ENCODE peak calls at places on chromosomes 6 and 20, in seven cellular contexts. One of them, this sample, is unnamed.

GRCh38 chr6:161828355-161828754 is 554.5 kb upstream of the AGPAT4 start:
- DNase-seq in activated CD4-positive, alpha-beta T cell treated with anti-CD3 and anti-CD28 coated beads, Interleukin-2, amount 50 U/mL, for 24 hours: no peak
- DNase-seq in cardiac septum: no peak
- DNase-seq in stimulated activated CD4-positive, alpha-beta T cell treated with anti-CD3 and anti-CD28 coated beads, TNF-alpha, amount 100 ng/mL, for 4 hours: no peak
- DNase-seq in lower leg skin: no peak
- DNase-seq in iris pigment epithelial cell: no peak
- DNase-seq in HuH-7.5: no peak
- DNase-seq in this sample: no peak

GRCh38 chr20:3658708-3659491 is 4.3 kb downstream of the GFRA4 start:
- DNase-seq in activated CD4-positive, alpha-beta T cell treated with anti-CD3 and anti-CD28 coated beads, Interleukin-2, amount 50 U/mL, for 24 hours: no peak
- DNase-seq in cardiac septum: peak
- DNase-seq in stimulated activated CD4-positive, alpha-beta T cell treated with anti-CD3 and anti-CD28 coated beads, TNF-alpha, amount 100 ng/mL, for 4 hours: no peak
- DNase-seq in lower leg skin: peak
- DNase-seq in iris pigment epithelial cell: peak
- DNase-seq in HuH-7.5: no peak
- DNase-seq in this sample: no peak

GRCh38 chr6:40710626-40711354 is 123.6 kb upstream of the LRFN2 start:
- DNase-seq in activated CD4-positive, alpha-beta T cell treated with anti-CD3 and anti-CD28 coated beads, Interleukin-2, amount 50 U/mL, for 24 hours: no peak
- DNase-seq in cardiac septum: no peak
- DNase-seq in stimulated activated CD4-positive, alpha-beta T cell treated with anti-CD3 and anti-CD28 coated beads, TNF-alpha, amount 100 ng/mL, for 4 hours: no peak
- DNase-seq in lower leg skin: no peak
- DNase-seq in iris pigment epithelial cell: no peak
- DNase-seq in HuH-7.5: no peak
- DNase-seq in this sample: no peak

GRCh38 chr20:58457083-58457680 is 58.0 kb downstream of the APCDD1L start:
- DNase-seq in activated CD4-positive, alpha-beta T cell treated with anti-CD3 and anti-CD28 coated beads, Interleukin-2, amount 50 U/mL, for 24 hours: no peak
- DNase-seq in cardiac septum: no peak
- DNase-seq in stimulated activated CD4-positive, alpha-beta T cell treated with anti-CD3 and anti-CD28 coated beads, TNF-alpha, amount 100 ng/mL, for 4 hours: no peak
- DNase-seq in lower leg skin: no peak
- DNase-seq in iris pigment epithelial cell: peak
- DNase-seq in HuH-7.5: no peak
- DNase-seq in this sample: no peak

GRCh38 chr6:137010138-137010718 is 34.5 kb downstream of the IL20RA start:
- DNase-seq in activated CD4-positive, alpha-beta T cell treated with anti-CD3 and anti-CD28 coated beads, Interleukin-2, amount 50 U/mL, for 24 hours: no peak
- DNase-seq in cardiac septum: no peak
- DNase-seq in stimulated activated CD4-positive, alpha-beta T cell treated with anti-CD3 and anti-CD28 coated beads, TNF-alpha, amount 100 ng/mL, for 4 hours: no peak
- DNase-seq in lower leg skin: no peak
- DNase-seq in iris pigment epithelial cell: no peak
- DNase-seq in HuH-7.5: no peak
- DNase-seq in this sample: no peak

GRCh38 chr6:165227644-165228329 is 81.6 kb downstream of the C6orf118 start:
- DNase-seq in activated CD4-positive, alpha-beta T cell treated with anti-CD3 and anti-CD28 coated beads, Interleukin-2, amount 50 U/mL, for 24 hours: no peak
- DNase-seq in cardiac septum: no peak
- DNase-seq in stimulated activated CD4-positive, alpha-beta T cell treated with anti-CD3 and anti-CD28 coated beads, TNF-alpha, amount 100 ng/mL, for 4 hours: no peak
- DNase-seq in lower leg skin: no peak
- DNase-seq in iris pigment epithelial cell: peak
- DNase-seq in HuH-7.5: no peak
- DNase-seq in this sample: no peak

GRCh38 chr6:31624070-31624469 is 3.6 kb downstream of the PRRC2A start:
- DNase-seq in activated CD4-positive, alpha-beta T cell treated with anti-CD3 and anti-CD28 coated beads, Interleukin-2, amount 50 U/mL, for 24 hours: no peak
- DNase-seq in cardiac septum: no peak
- DNase-seq in stimulated activated CD4-positive, alpha-beta T cell treated with anti-CD3 and anti-CD28 coated beads, TNF-alpha, amount 100 ng/mL, for 4 hours: no peak
- DNase-seq in lower leg skin: no peak
- DNase-seq in iris pigment epithelial cell: no peak
- DNase-seq in HuH-7.5: no peak
- DNase-seq in this sample: no peak

GRCh38 chr6:159700970-159701369 is 7.9 kb upstream of the SOD2 start:
- DNase-seq in activated CD4-positive, alpha-beta T cell treated with anti-CD3 and anti-CD28 coated beads, Interleukin-2, amount 50 U/mL, for 24 hours: no peak
- DNase-seq in cardiac septum: no peak
- DNase-seq in stimulated activated CD4-positive, alpha-beta T cell treated with anti-CD3 and anti-CD28 coated beads, TNF-alpha, amount 100 ng/mL, for 4 hours: no peak
- DNase-seq in lower leg skin: no peak
- DNase-seq in iris pigment epithelial cell: peak
- DNase-seq in HuH-7.5: no peak
- DNase-seq in this sample: no peak

GRCh38 chr6:2706482-2706881 is 44.2 kb downstream of the MYLK4 start:
- DNase-seq in activated CD4-positive, alpha-beta T cell treated with anti-CD3 and anti-CD28 coated beads, Interleukin-2, amount 50 U/mL, for 24 hours: no peak
- DNase-seq in cardiac septum: no peak
- DNase-seq in stimulated activated CD4-positive, alpha-beta T cell treated with anti-CD3 and anti-CD28 coated beads, TNF-alpha, amount 100 ng/mL, for 4 hours: no peak
- DNase-seq in lower leg skin: no peak
- DNase-seq in iris pigment epithelial cell: no peak
- DNase-seq in HuH-7.5: no peak
- DNase-seq in this sample: no peak

GRCh38 chr6:56540950-56541600 is 101.6 kb downstream of the DST start:
- DNase-seq in activated CD4-positive, alpha-beta T cell treated with anti-CD3 and anti-CD28 coated beads, Interleukin-2, amount 50 U/mL, for 24 hours: no peak
- DNase-seq in cardiac septum: no peak
- DNase-seq in stimulated activated CD4-positive, alpha-beta T cell treated with anti-CD3 and anti-CD28 coated beads, TNF-alpha, amount 100 ng/mL, for 4 hours: no peak
- DNase-seq in lower leg skin: no peak
- DNase-seq in iris pigment epithelial cell: no peak
- DNase-seq in HuH-7.5: no peak
- DNase-seq in this sample: no peak

GRCh38 chr6:84568971-84569370 is 195.4 kb downstream of the TBX18 start:
- DNase-seq in activated CD4-positive, alpha-beta T cell treated with anti-CD3 and anti-CD28 coated beads, Interleukin-2, amount 50 U/mL, for 24 hours: no peak
- DNase-seq in cardiac septum: no peak
- DNase-seq in stimulated activated CD4-positive, alpha-beta T cell treated with anti-CD3 and anti-CD28 coated beads, TNF-alpha, amount 100 ng/mL, for 4 hours: no peak
- DNase-seq in lower leg skin: no peak
- DNase-seq in iris pigment epithelial cell: peak
- DNase-seq in HuH-7.5: no peak
- DNase-seq in this sample: no peak

GRCh38 chr20:63698739-63699465 is 2.5 kb downstream of the TNFRSF6B start:
- DNase-seq in activated CD4-positive, alpha-beta T cell treated with anti-CD3 and anti-CD28 coated beads, Interleukin-2, amount 50 U/mL, for 24 hours: peak
- DNase-seq in cardiac septum: peak
- DNase-seq in stimulated activated CD4-positive, alpha-beta T cell treated with anti-CD3 and anti-CD28 coated beads, TNF-alpha, amount 100 ng/mL, for 4 hours: peak
- DNase-seq in lower leg skin: peak
- DNase-seq in iris pigment epithelial cell: peak
- DNase-seq in HuH-7.5: peak
- DNase-seq in this sample: peak

GRCh38 chr6:56513631-56514030 is 129.1 kb downstream of the DST start:
- DNase-seq in activated CD4-positive, alpha-beta T cell treated with anti-CD3 and anti-CD28 coated beads, Interleukin-2, amount 50 U/mL, for 24 hours: no peak
- DNase-seq in cardiac septum: no peak
- DNase-seq in stimulated activated CD4-positive, alpha-beta T cell treated with anti-CD3 and anti-CD28 coated beads, TNF-alpha, amount 100 ng/mL, for 4 hours: no peak
- DNase-seq in lower leg skin: no peak
- DNase-seq in iris pigment epithelial cell: no peak
- DNase-seq in HuH-7.5: no peak
- DNase-seq in this sample: no peak

GRCh38 chr6:56840467-56841371 is 114.2 kb upstream of the BEND6 start:
- DNase-seq in activated CD4-positive, alpha-beta T cell treated with anti-CD3 and anti-CD28 coated beads, Interleukin-2, amount 50 U/mL, for 24 hours: no peak
- DNase-seq in cardiac septum: no peak
- DNase-seq in stimulated activated CD4-positive, alpha-beta T cell treated with anti-CD3 and anti-CD28 coated beads, TNF-alpha, amount 100 ng/mL, for 4 hours: no peak
- DNase-seq in lower leg skin: no peak
- DNase-seq in iris pigment epithelial cell: peak
- DNase-seq in HuH-7.5: no peak
- DNase-seq in this sample: no peak

GRCh38 chr6:151900897-151901485 is 93.5 kb downstream of the ESR1 start:
- DNase-seq in activated CD4-positive, alpha-beta T cell treated with anti-CD3 and anti-CD28 coated beads, Interleukin-2, amount 50 U/mL, for 24 hours: no peak
- DNase-seq in cardiac septum: no peak
- DNase-seq in stimulated activated CD4-positive, alpha-beta T cell treated with anti-CD3 and anti-CD28 coated beads, TNF-alpha, amount 100 ng/mL, for 4 hours: no peak
- DNase-seq in lower leg skin: no peak
- DNase-seq in iris pigment epithelial cell: no peak
- DNase-seq in HuH-7.5: no peak
- DNase-seq in this sample: no peak

GRCh38 chr6:54073487-54073886 is 37.8 kb upstream of the MLIP start:
- DNase-seq in activated CD4-positive, alpha-beta T cell treated with anti-CD3 and anti-CD28 coated beads, Interleukin-2, amount 50 U/mL, for 24 hours: no peak
- DNase-seq in cardiac septum: no peak
- DNase-seq in stimulated activated CD4-positive, alpha-beta T cell treated with anti-CD3 and anti-CD28 coated beads, TNF-alpha, amount 100 ng/mL, for 4 hours: no peak
- DNase-seq in lower leg skin: no peak
- DNase-seq in iris pigment epithelial cell: no peak
- DNase-seq in HuH-7.5: no peak
- DNase-seq in this sample: no peak

GRCh38 chr20:24141111-24141510 is 152.5 kb upstream of the GGTLC1 start:
- DNase-seq in activated CD4-positive, alpha-beta T cell treated with anti-CD3 and anti-CD28 coated beads, Interleukin-2, amount 50 U/mL, for 24 hours: no peak
- DNase-seq in cardiac septum: no peak
- DNase-seq in stimulated activated CD4-positive, alpha-beta T cell treated with anti-CD3 and anti-CD28 coated beads, TNF-alpha, amount 100 ng/mL, for 4 hours: no peak
- DNase-seq in lower leg skin: peak
- DNase-seq in iris pigment epithelial cell: no peak
- DNase-seq in HuH-7.5: no peak
- DNase-seq in this sample: no peak

GRCh38 chr6:17867880-17868279 is 119.6 kb downstream of the KIF13A start:
- DNase-seq in activated CD4-positive, alpha-beta T cell treated with anti-CD3 and anti-CD28 coated beads, Interleukin-2, amount 50 U/mL, for 24 hours: no peak
- DNase-seq in cardiac septum: no peak
- DNase-seq in stimulated activated CD4-positive, alpha-beta T cell treated with anti-CD3 and anti-CD28 coated beads, TNF-alpha, amount 100 ng/mL, for 4 hours: no peak
- DNase-seq in lower leg skin: no peak
- DNase-seq in iris pigment epithelial cell: peak
- DNase-seq in HuH-7.5: no peak
- DNase-seq in this sample: no peak

GRCh38 chr6:25395731-25396130 is 116.6 kb downstream of the CARMIL1 start:
- DNase-seq in activated CD4-positive, alpha-beta T cell treated with anti-CD3 and anti-CD28 coated beads, Interleukin-2, amount 50 U/mL, for 24 hours: no peak
- DNase-seq in cardiac septum: no peak
- DNase-seq in stimulated activated CD4-positive, alpha-beta T cell treated with anti-CD3 and anti-CD28 coated beads, TNF-alpha, amount 100 ng/mL, for 4 hours: no peak
- DNase-seq in lower leg skin: no peak
- DNase-seq in iris pigment epithelial cell: no peak
- DNase-seq in HuH-7.5: no peak
- DNase-seq in this sample: no peak

GRCh38 chr20:6157345-6157744 is 34.5 kb upstream of the FERMT1 start:
- DNase-seq in activated CD4-positive, alpha-beta T cell treated with anti-CD3 and anti-CD28 coated beads, Interleukin-2, amount 50 U/mL, for 24 hours: no peak
- DNase-seq in cardiac septum: no peak
- DNase-seq in stimulated activated CD4-positive, alpha-beta T cell treated with anti-CD3 and anti-CD28 coated beads, TNF-alpha, amount 100 ng/mL, for 4 hours: no peak
- DNase-seq in lower leg skin: no peak
- DNase-seq in iris pigment epithelial cell: peak
- DNase-seq in HuH-7.5: no peak
- DNase-seq in this sample: no peak

GRCh38 chr20:52592567-52592966 is 379.6 kb upstream of the TSHZ2 start:
- DNase-seq in activated CD4-positive, alpha-beta T cell treated with anti-CD3 and anti-CD28 coated beads, Interleukin-2, amount 50 U/mL, for 24 hours: no peak
- DNase-seq in cardiac septum: no peak
- DNase-seq in stimulated activated CD4-positive, alpha-beta T cell treated with anti-CD3 and anti-CD28 coated beads, TNF-alpha, amount 100 ng/mL, for 4 hours: no peak
- DNase-seq in lower leg skin: no peak
- DNase-seq in iris pigment epithelial cell: no peak
- DNase-seq in HuH-7.5: no peak
- DNase-seq in this sample: no peak

GRCh38 chr6:170248111-170248805 is 42.6 kb downstream of the DLL1 start:
- DNase-seq in activated CD4-positive, alpha-beta T cell treated with anti-CD3 and anti-CD28 coated beads, Interleukin-2, amount 50 U/mL, for 24 hours: no peak
- DNase-seq in cardiac septum: no peak
- DNase-seq in stimulated activated CD4-positive, alpha-beta T cell treated with anti-CD3 and anti-CD28 coated beads, TNF-alpha, amount 100 ng/mL, for 4 hours: no peak
- DNase-seq in lower leg skin: no peak
- DNase-seq in iris pigment epithelial cell: no peak
- DNase-seq in HuH-7.5: no peak
- DNase-seq in this sample: no peak

GRCh38 chr20:41168281-41169183 is 31.2 kb downstream of the PLCG1 start:
- DNase-seq in activated CD4-positive, alpha-beta T cell treated with anti-CD3 and anti-CD28 coated beads, Interleukin-2, amount 50 U/mL, for 24 hours: no peak
- DNase-seq in cardiac septum: peak
- DNase-seq in stimulated activated CD4-positive, alpha-beta T cell treated with anti-CD3 and anti-CD28 coated beads, TNF-alpha, amount 100 ng/mL, for 4 hours: no peak
- DNase-seq in lower leg skin: peak
- DNase-seq in iris pigment epithelial cell: no peak
- DNase-seq in HuH-7.5: no peak
- DNase-seq in this sample: no peak

GRCh38 chr6:119484598-119484997 is 135.0 kb upstream of the MAN1A1 start:
- DNase-seq in activated CD4-positive, alpha-beta T cell treated with anti-CD3 and anti-CD28 coated beads, Interleukin-2, amount 50 U/mL, for 24 hours: no peak
- DNase-seq in cardiac septum: no peak
- DNase-seq in stimulated activated CD4-positive, alpha-beta T cell treated with anti-CD3 and anti-CD28 coated beads, TNF-alpha, amount 100 ng/mL, for 4 hours: no peak
- DNase-seq in lower leg skin: no peak
- DNase-seq in iris pigment epithelial cell: peak
- DNase-seq in HuH-7.5: no peak
- DNase-seq in this sample: no peak

GRCh38 chr6:96089173-96089572 is 73.4 kb downstream of the FUT9 start:
- DNase-seq in activated CD4-positive, alpha-beta T cell treated with anti-CD3 and anti-CD28 coated beads, Interleukin-2, amount 50 U/mL, for 24 hours: no peak
- DNase-seq in cardiac septum: no peak
- DNase-seq in stimulated activated CD4-positive, alpha-beta T cell treated with anti-CD3 and anti-CD28 coated beads, TNF-alpha, amount 100 ng/mL, for 4 hours: no peak
- DNase-seq in lower leg skin: no peak
- DNase-seq in iris pigment epithelial cell: no peak
- DNase-seq in HuH-7.5: no peak
- DNase-seq in this sample: peak

GRCh38 chr6:14589192-14589591 is 471.6 kb downstream of the CD83 start:
- DNase-seq in activated CD4-positive, alpha-beta T cell treated with anti-CD3 and anti-CD28 coated beads, Interleukin-2, amount 50 U/mL, for 24 hours: no peak
- DNase-seq in cardiac septum: no peak
- DNase-seq in stimulated activated CD4-positive, alpha-beta T cell treated with anti-CD3 and anti-CD28 coated beads, TNF-alpha, amount 100 ng/mL, for 4 hours: no peak
- DNase-seq in lower leg skin: no peak
- DNase-seq in iris pigment epithelial cell: no peak
- DNase-seq in HuH-7.5: no peak
- DNase-seq in this sample: no peak

GRCh38 chr6:47308674-47309325 is 905 bp downstream of the TNFRSF21 start:
- DNase-seq in activated CD4-positive, alpha-beta T cell treated with anti-CD3 and anti-CD28 coated beads, Interleukin-2, amount 50 U/mL, for 24 hours: peak
- DNase-seq in cardiac septum: no peak
- DNase-seq in stimulated activated CD4-positive, alpha-beta T cell treated with anti-CD3 and anti-CD28 coated beads, TNF-alpha, amount 100 ng/mL, for 4 hours: no peak
- DNase-seq in lower leg skin: peak
- DNase-seq in iris pigment epithelial cell: peak
- DNase-seq in HuH-7.5: peak
- DNase-seq in this sample: peak

GRCh38 chr6:64539917-64540316 is 904.3 kb downstream of the PHF3 start:
- DNase-seq in activated CD4-positive, alpha-beta T cell treated with anti-CD3 and anti-CD28 coated beads, Interleukin-2, amount 50 U/mL, for 24 hours: no peak
- DNase-seq in cardiac septum: no peak
- DNase-seq in stimulated activated CD4-positive, alpha-beta T cell treated with anti-CD3 and anti-CD28 coated beads, TNF-alpha, amount 100 ng/mL, for 4 hours: no peak
- DNase-seq in lower leg skin: no peak
- DNase-seq in iris pigment epithelial cell: no peak
- DNase-seq in HuH-7.5: no peak
- DNase-seq in this sample: no peak

GRCh38 chr6:14917101-14917500 is 328.8 kb upstream of the JARID2 start:
- DNase-seq in activated CD4-positive, alpha-beta T cell treated with anti-CD3 and anti-CD28 coated beads, Interleukin-2, amount 50 U/mL, for 24 hours: no peak
- DNase-seq in cardiac septum: no peak
- DNase-seq in stimulated activated CD4-positive, alpha-beta T cell treated with anti-CD3 and anti-CD28 coated beads, TNF-alpha, amount 100 ng/mL, for 4 hours: no peak
- DNase-seq in lower leg skin: no peak
- DNase-seq in iris pigment epithelial cell: peak
- DNase-seq in HuH-7.5: no peak
- DNase-seq in this sample: no peak

GRCh38 chr6:119138906-119139541 is 60.6 kb upstream of the FAM184A start:
- DNase-seq in activated CD4-positive, alpha-beta T cell treated with anti-CD3 and anti-CD28 coated beads, Interleukin-2, amount 50 U/mL, for 24 hours: no peak
- DNase-seq in cardiac septum: no peak
- DNase-seq in stimulated activated CD4-positive, alpha-beta T cell treated with anti-CD3 and anti-CD28 coated beads, TNF-alpha, amount 100 ng/mL, for 4 hours: no peak
- DNase-seq in lower leg skin: peak
- DNase-seq in iris pigment epithelial cell: no peak
- DNase-seq in HuH-7.5: no peak
- DNase-seq in this sample: no peak

GRCh38 chr20:31473331-31474096 is 1.4 kb downstream of the DEFB124 start:
- DNase-seq in activated CD4-positive, alpha-beta T cell treated with anti-CD3 and anti-CD28 coated beads, Interleukin-2, amount 50 U/mL, for 24 hours: no peak
- DNase-seq in cardiac septum: no peak
- DNase-seq in stimulated activated CD4-positive, alpha-beta T cell treated with anti-CD3 and anti-CD28 coated beads, TNF-alpha, amount 100 ng/mL, for 4 hours: no peak
- DNase-seq in lower leg skin: no peak
- DNase-seq in iris pigment epithelial cell: peak
- DNase-seq in HuH-7.5: no peak
- DNase-seq in this sample: no peak

GRCh38 chr20:47019106-47019824 is 124.6 kb downstream of the EYA2 start:
- DNase-seq in activated CD4-positive, alpha-beta T cell treated with anti-CD3 and anti-CD28 coated beads, Interleukin-2, amount 50 U/mL, for 24 hours: no peak
- DNase-seq in cardiac septum: peak
- DNase-seq in stimulated activated CD4-positive, alpha-beta T cell treated with anti-CD3 and anti-CD28 coated beads, TNF-alpha, amount 100 ng/mL, for 4 hours: no peak
- DNase-seq in lower leg skin: no peak
- DNase-seq in iris pigment epithelial cell: peak
- DNase-seq in HuH-7.5: no peak
- DNase-seq in this sample: no peak

GRCh38 chr20:60295214-60295613 is 337.0 kb downstream of the CDH26 start:
- DNase-seq in activated CD4-positive, alpha-beta T cell treated with anti-CD3 and anti-CD28 coated beads, Interleukin-2, amount 50 U/mL, for 24 hours: no peak
- DNase-seq in cardiac septum: no peak
- DNase-seq in stimulated activated CD4-positive, alpha-beta T cell treated with anti-CD3 and anti-CD28 coated beads, TNF-alpha, amount 100 ng/mL, for 4 hours: no peak
- DNase-seq in lower leg skin: no peak
- DNase-seq in iris pigment epithelial cell: no peak
- DNase-seq in HuH-7.5: no peak
- DNase-seq in this sample: no peak